ENCODE peak calls at places on chromosomes 12 and 14, in nine cellular contexts. O is hypothalamus; Y is pancreas; Q is activated T-helper 1 cell treated with anti-CD3 and anti-CD28 coated beads, Interleukin-2, amount 50 U/mL, for 16 hours; C is SK-N-DZ; J is endothelial cell of umbilical vein; G is stimulated activated CD8-positive, alpha-beta memory T cell treated with anti-CD3 and anti-CD28 coated beads, Interleukin-7, amount 100 ng/mL, for 1 hour; N is stimulated activated CD4-positive, alpha-beta T cell treated with anti-CD3 and anti-CD28 coated beads, Interleukin-15, amount 100 ng/mL, for 24 hours; D is K562. A is an unnamed sample.

GRCh38 chr12:120080043-120080400 is 36.5 kb downstream of the RAB35 start:
- DNase-seq in J (no peak), Y (no peak), C (no peak), G (no peak), Q (no peak), D (no peak), O (no peak), N (no peak), A (no peak)

GRCh38 chr12:110371408-110372055 is 32.0 kb downstream of the ANAPC7 start:
- DNase-seq in J (no peak), N (no peak), O (no peak), D (no peak), Y (no peak), C (no peak), Q (no peak), G (no peak), A (peak; percentile 44)

GRCh38 chr12:42145197-42145549 is 499 bp upstream of the GXYLT1 start:
- DNase-seq in C (no peak), O (no peak), Q (no peak), J (no peak), Y (no peak), D (no peak), G (no peak), N (no peak), A (no peak)

GRCh38 chr12:116450406-116450910 is 108.7 kb upstream of the MAP1LC3B2 start:
- DNase-seq in D (no peak), G (no peak), J (no peak), N (no peak), Y (no peak), C (no peak), Q (no peak), O (no peak), A (no peak)

GRCh38 chr12:19186722-19187661 is 57.5 kb downstream of the PLEKHA5 start:
- DNase-seq in J (peak; percentile 71), O (no peak), Q (no peak), G (no peak), C (peak; percentile 50), N (no peak), D (peak; percentile 25), Y (no peak), A (no peak)

GRCh38 chr14:75985618-75986438 is at the start of gene IFT43:
- DNase-seq in Q (peak; percentile 86), C (peak; percentile 55), O (peak; percentile 78), J (peak; percentile 83), G (peak; percentile 88), N (peak; percentile 96), Y (peak; percentile 84), D (peak; percentile 62), A (peak; percentile 90)

GRCh38 chr14:35374273-35374681 is 30.3 kb downstream of the NFKBIA start:
- DNase-seq in D (no peak), J (peak; percentile 36), O (no peak), N (no peak), Q (no peak), Y (no peak), G (no peak), C (no peak), A (peak; percentile 50)

GRCh38 chr12:82756303-82756702 is 69.6 kb downstream of the TMTC2 start:
- DNase-seq in G (no peak), Q (no peak), O (no peak), D (no peak), J (no peak), C (no peak), N (no peak), Y (no peak), A (no peak)

A was measured in uterus.